ENCODE peak calls at places on chromosomes 5 and 9, in seven cellular contexts. O is AG04450, G is kidney, R is amniotic stem cell, N is HEK293T, U is GM12891, F is NB4. H is an unnamed sample.

GRCh38 chr5:113164016-113164415 is 187.4 kb downstream of the DCP2 start:
- DNase-seq in G (no peak), N (no peak), O (no peak), F (no peak), U (no peak), R (no peak), H (no peak)

GRCh38 chr5:61055434-61056006 is 106.7 kb downstream of the SMIM15 start:
- DNase-seq in G (no peak), N (peak; percentile 35), R (no peak), O (no peak), U (peak; percentile 4), F (peak; percentile 61), H (peak; percentile 46)

GRCh38 chr9:11457809-11458785 is 845.3 kb upstream of the PTPRD start:
- DNase-seq in F (no peak), G (no peak), N (peak; percentile 3), U (no peak), O (no peak), R (no peak), H (no peak)

GRCh38 chr5:142106061-142106460 is 2.5 kb upstream of the NDFIP1 start:
- DNase-seq in U (no peak), G (no peak), R (no peak), N (no peak), F (no peak), O (no peak), H (no peak)

GRCh38 chr9:99873943-99874584 is 32.4 kb upstream of the STX17 start:
- DNase-seq in N (no peak), U (no peak), R (no peak), G (no peak), F (no peak), O (no peak), H (no peak)

GRCh38 chr9:121770415-121771273 is 119.2 kb downstream of the DAB2IP start:
- DNase-seq in N (no peak), F (no peak), O (peak; percentile 18), U (no peak), R (no peak), G (peak; percentile 32), H (no peak)

GRCh38 chr5:97182571-97183099 is 412 bp downstream of the RIOK2 start:
- DNase-seq in U (no peak), N (no peak), F (peak; percentile 33), G (no peak), R (no peak), O (no peak), H (peak; percentile 20)

GRCh38 chr9:125066839-125067619 is 76.3 kb downstream of the SCAI start:
- DNase-seq in R (no peak), G (no peak), U (no peak), F (no peak), N (no peak), O (peak; percentile 4), H (no peak)

GRCh38 chr9:131722260-131722659 is 17.6 kb downstream of the RAPGEF1 start:
- DNase-seq in F (no peak), G (no peak), N (no peak), O (no peak), R (no peak), U (no peak), H (no peak)

GRCh38 chr5:24862117-24862516 is 217.3 kb upstream of the CDH10 start:
- DNase-seq in O (no peak), F (no peak), R (no peak), G (no peak), N (no peak), U (no peak), H (no peak)

GRCh38 chr5:140595538-140595937 is 30.9 kb downstream of the SLC35A4 start:
- DNase-seq in F (peak; percentile 87), R (no peak), U (no peak), G (no peak), N (no peak), O (no peak), H (peak; percentile 94)

GRCh38 chr5:124748687-124749594 is 2.5 kb upstream of the ZNF608 start:
- DNase-seq in N (peak; percentile 74), G (peak; percentile 75), U (peak; percentile 36), F (peak; percentile 4), O (peak; percentile 78), R (peak; percentile 51), H (peak; percentile 51)

GRCh38 chr9:128895556-128895955 is 13.6 kb downstream of the LRRC8A start:
- DNase-seq in N (no peak), G (no peak), O (no peak), U (no peak), F (no peak), R (no peak), H (no peak)

GRCh38 chr9:133989554-133990365 is 2.4 kb downstream of the VAV2 start:
- DNase-seq in F (no peak), O (no peak), U (no peak), G (peak; percentile 67), R (no peak), N (no peak), H (no peak)

GRCh38 chr9:18051638-18052037 is 422.3 kb upstream of the ADAMTSL1 start:
- DNase-seq in G (no peak), F (no peak), R (no peak), U (no peak), N (no peak), O (no peak), H (no peak)

GRCh38 chr5:167920589-167920988 is 370.9 kb upstream of the WWC1 start:
- DNase-seq in N (no peak), R (no peak), O (no peak), U (no peak), F (peak; percentile 3), G (no peak), H (no peak)

GRCh38 chr5:61919920-61920319 is 386.1 kb upstream of the KIF2A start:
- DNase-seq in N (peak; percentile 11), O (no peak), R (no peak), G (no peak), U (no peak), F (no peak), H (no peak)

GRCh38 chr9:72315510-72316287 is 49.3 kb downstream of the ZFAND5 start:
- DNase-seq in O (no peak), N (peak; percentile 17), R (no peak), U (no peak), F (peak; percentile 76), G (peak; percentile 72), H (peak; percentile 82)

GRCh38 chr9:89639961-89640360 is 35.1 kb downstream of the GADD45G start:
- DNase-seq in G (peak; percentile 51), F (no peak), R (no peak), U (no peak), N (no peak), O (no peak), H (no peak)

GRCh38 chr5:51632794-51633193 is 249.5 kb downstream of the ISL1 start:
- DNase-seq in U (no peak), O (no peak), G (no peak), R (no peak), N (no peak), F (no peak), H (no peak)

GRCh38 chr5:147578228-147579024 is 68.6 kb upstream of the DPYSL3 start:
- DNase-seq in N (peak; percentile 31), F (peak; percentile 29), R (peak; percentile 85), U (no peak), G (no peak), O (no peak), H (peak; percentile 8)

GRCh38 chr5:9898319-9898718 is 268.2 kb upstream of the TAS2R1 start:
- DNase-seq in R (peak; percentile 47), O (no peak), G (no peak), F (peak; percentile 36), U (no peak), N (no peak), H (peak; percentile 9)

GRCh38 chr5:172173771-172174170 is 14.3 kb downstream of the STK10 start:
- DNase-seq in U (no peak), O (no peak), N (no peak), R (no peak), F (peak; percentile 88), G (no peak), H (peak; percentile 74)

GRCh38 chr5:132237670-132238069 is 10.0 kb upstream of the P4HA2 start:
- DNase-seq in U (no peak), F (no peak), N (no peak), R (no peak), G (no peak), O (no peak), H (no peak)

GRCh38 chr5:55920784-55921183 is 69.6 kb downstream of the IL31RA start:
- DNase-seq in U (no peak), R (no peak), N (no peak), F (peak; percentile 54), O (no peak), G (no peak), H (peak; percentile 16)

GRCh38 chr9:33143241-33143642 is 23.9 kb downstream of the B4GALT1 start:
- DNase-seq in O (no peak), G (no peak), U (no peak), N (no peak), F (peak; percentile 98), R (no peak), H (peak; percentile 88)

H was measured in MV-4-11.